ENCODE peak calls at places on chromosomes 1 and 21, in seven cellular contexts. E is ovary, F is K562, N is thyroid gland, K is HCT116, R is stomach, Y is body of pancreas. I is an unnamed sample.

GRCh38 chr1:27410709-27411108 is 18.3 kb downstream of the GPR3 start:
- DNase-seq in R (no peak), Y (no peak), E (no peak), K (no peak), N (no peak), F (no peak), I (no peak)

GRCh38 chr1:67952071-67952470 is 98.4 kb downstream of the DIRAS3 start:
- DNase-seq in N (no peak), F (no peak), R (no peak), E (peak; percentile 60), Y (no peak), K (no peak), I (no peak)

GRCh38 chr1:248924696-248925532 is 18.9 kb downstream of the PGBD2 start:
- DNase-seq in K (peak; percentile 40), Y (peak; percentile 34), R (peak; percentile 55), N (peak; percentile 63), E (no peak), F (no peak), I (peak; percentile 30)

GRCh38 chr1:31434979-31435378 is 22.0 kb downstream of the SERINC2 start:
- DNase-seq in E (no peak), N (no peak), Y (no peak), R (peak; percentile 24), F (no peak), K (no peak), I (no peak)

GRCh38 chr1:177567393-177567792 is 396.6 kb downstream of the BRINP2 start:
- DNase-seq in F (no peak), N (no peak), Y (no peak), K (peak; percentile 19), R (no peak), E (no peak), I (no peak)

GRCh38 chr1:206020393-206021007 is 3.2 kb downstream of the CTSE start:
- DNase-seq in K (no peak), F (no peak), E (no peak), Y (no peak), N (no peak), R (no peak), I (no peak)

GRCh38 chr1:168230709-168231108 is 4.9 kb downstream of the SFT2D2 start:
- DNase-seq in K (no peak), N (no peak), R (no peak), Y (no peak), E (no peak), F (no peak), I (no peak)

GRCh38 chr1:51439895-51440294 is 79.2 kb downstream of the EPS15 start:
- DNase-seq in Y (no peak), K (no peak), N (no peak), E (no peak), R (no peak), F (no peak), I (no peak)

GRCh38 chr1:174364996-174365760 is 82.6 kb upstream of the GPR52 start:
- DNase-seq in E (no peak), F (no peak), R (no peak), K (no peak), N (no peak), Y (no peak), I (no peak)

GRCh38 chr1:25134801-25135585 is 97.3 kb downstream of the SYF2 start:
- DNase-seq in K (no peak), N (no peak), F (peak; percentile 8), R (no peak), E (no peak), Y (no peak), I (no peak)

GRCh38 chr1:34842952-34843371 is 16.6 kb downstream of the SMIM12 start:
- DNase-seq in N (no peak), K (no peak), F (peak; percentile 26), Y (no peak), E (no peak), R (no peak), I (peak; percentile 34)

GRCh38 chr1:101394041-101394440 is 157.2 kb downstream of the S1PR1 start:
- DNase-seq in E (no peak), Y (no peak), R (no peak), N (no peak), K (no peak), F (no peak), I (no peak)

GRCh38 chr1:101190441-101190840 is 46.4 kb upstream of the S1PR1 start:
- DNase-seq in N (peak; percentile 49), R (no peak), Y (no peak), E (no peak), F (no peak), K (no peak), I (no peak)

GRCh38 chr1:69871412-69871811 is 303.7 kb downstream of the LRRC7 start:
- DNase-seq in F (no peak), E (no peak), N (no peak), K (no peak), Y (no peak), R (no peak), I (no peak)

GRCh38 chr1:70807088-70807664 is 240.4 kb downstream of the PTGER3 start:
- DNase-seq in N (no peak), K (no peak), F (no peak), E (no peak), Y (no peak), R (no peak), I (no peak)

GRCh38 chr1:98086796-98087195 is 166.0 kb upstream of the DPYD start:
- DNase-seq in N (no peak), K (peak; percentile 88), E (no peak), Y (no peak), F (no peak), R (no peak), I (no peak)

DNA sequence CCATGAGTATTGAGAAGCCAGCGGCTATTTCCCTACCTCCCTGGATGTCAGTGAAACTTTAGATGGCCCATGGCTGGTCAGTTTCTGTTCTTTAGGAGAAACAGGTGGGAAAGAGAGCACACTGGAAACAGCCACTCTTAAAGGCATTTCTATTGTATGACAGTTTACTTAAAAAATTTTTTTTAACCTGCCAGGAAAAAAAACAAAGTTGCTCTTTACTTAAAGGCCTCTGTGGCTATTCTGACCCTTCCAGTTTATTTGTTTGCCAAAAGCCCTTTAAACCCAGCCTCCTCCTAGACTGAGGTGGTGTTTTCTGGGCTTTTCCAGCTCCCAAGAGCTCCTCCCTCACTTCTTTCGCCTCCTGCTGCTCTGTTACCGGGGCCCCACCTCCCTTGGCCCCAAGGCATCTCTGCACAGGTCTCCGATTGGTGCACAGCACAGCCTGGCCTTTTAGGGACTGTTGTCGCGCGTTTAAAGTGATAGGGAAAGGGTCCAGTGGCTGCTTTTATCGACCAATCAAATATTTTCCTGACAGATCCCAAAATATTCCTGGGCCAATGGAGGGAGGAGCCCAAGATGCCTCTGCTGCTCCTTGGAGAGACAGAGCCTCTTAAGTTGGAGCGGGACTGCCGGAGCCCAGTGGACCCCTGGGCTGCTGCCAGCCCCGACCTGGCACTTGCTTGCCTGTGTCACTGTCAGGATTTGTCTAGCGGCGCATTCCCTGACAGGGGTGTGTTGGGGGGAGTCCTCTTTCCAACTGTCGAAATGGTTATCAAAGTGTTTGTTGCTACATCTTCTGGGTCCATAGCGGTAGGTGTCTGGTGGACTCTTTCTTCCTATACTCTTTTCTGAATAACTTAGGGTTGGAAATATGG is at the start of gene SH3BGR:
- DNase-seq in E (no peak), R (no peak), Y (peak; percentile 55), N (peak; percentile 89), K (no peak), F (peak; percentile 73), I (peak; percentile 88)
- TF ChIP-seq POLR2A in E (no peak), R (no peak), Y (peak; percentile 61), N (no peak), K (no peak), F (peak; percentile 48), I (peak; percentile 20)

GRCh38 chr21:37509802-37510393 is 143.3 kb downstream of the DYRK1A start:
- DNase-seq in K (no peak), N (no peak), Y (no peak), F (no peak), R (no peak), E (no peak), I (no peak)
- H3K36me3 ChIP-seq in K (peaks cover 26% of the 10 kb centered on the region), N (peaks cover 55% of the 10 kb centered on the region), Y (no peaks in the 10 kb centered on the region), F (peaks cover 97% of the 10 kb centered on the region), R (peaks cover 70% of the 10 kb centered on the region), E (no peaks in the 10 kb centered on the region), I (peaks cover 33% of the 10 kb centered on the region)

DNA sequence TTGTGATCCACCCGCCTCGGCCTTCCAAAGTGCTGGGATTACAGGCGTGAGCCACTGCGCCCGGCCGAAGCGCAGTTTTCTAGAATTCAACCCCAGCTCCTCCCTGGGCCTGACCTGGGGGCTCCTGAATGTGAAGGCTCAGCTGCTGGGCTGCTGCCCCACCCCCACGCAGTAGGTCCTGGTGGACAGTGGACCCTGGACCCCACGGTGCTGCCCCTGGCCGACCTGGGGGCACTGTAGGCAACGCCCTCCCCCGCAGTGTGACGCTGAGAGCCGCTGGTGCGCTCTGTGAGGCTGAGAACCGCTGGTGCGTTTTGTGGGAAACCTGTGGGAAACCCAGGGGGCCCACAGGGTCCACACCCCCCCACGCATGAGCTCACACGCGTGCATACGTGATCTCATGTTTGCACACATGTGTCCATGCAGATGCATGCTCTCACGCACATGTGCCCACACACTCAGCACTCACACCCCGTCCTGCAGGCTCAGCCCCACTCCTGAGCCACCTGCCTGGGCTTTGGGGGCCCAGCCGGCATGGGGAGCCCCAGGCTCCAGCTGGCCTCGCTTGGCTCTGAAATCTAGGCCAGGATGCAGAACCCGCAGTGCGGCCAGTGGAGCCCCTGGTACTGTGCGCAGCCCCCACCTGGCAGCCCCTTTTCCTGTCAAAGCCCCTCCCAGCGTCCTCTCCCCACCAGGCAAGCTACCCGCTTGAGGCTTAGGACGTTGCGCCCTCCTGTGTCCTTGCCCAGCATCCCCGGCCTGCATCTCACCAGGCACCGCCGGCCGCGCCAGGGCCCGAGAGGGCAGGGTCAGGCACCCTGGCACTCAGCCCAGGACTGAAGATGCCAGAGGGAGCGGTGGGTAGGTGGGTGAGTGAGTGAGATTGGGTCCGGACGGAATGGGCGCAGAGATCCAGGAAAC is 67.7 kb downstream of the COL18A1 start:
- DNase-seq in R (no peak), K (no peak), F (no peak), N (no peak), E (no peak), Y (no peak), I (no peak)
- H3K27me3 ChIP-seq in R (no peaks in the 10 kb centered on the region), K (no peaks in the 10 kb centered on the region), F (no peaks in the 10 kb centered on the region), N (no peaks in the 10 kb centered on the region), E (no peaks in the 10 kb centered on the region), Y (no peaks in the 10 kb centered on the region), I (no peaks in the 10 kb centered on the region)

DNA sequence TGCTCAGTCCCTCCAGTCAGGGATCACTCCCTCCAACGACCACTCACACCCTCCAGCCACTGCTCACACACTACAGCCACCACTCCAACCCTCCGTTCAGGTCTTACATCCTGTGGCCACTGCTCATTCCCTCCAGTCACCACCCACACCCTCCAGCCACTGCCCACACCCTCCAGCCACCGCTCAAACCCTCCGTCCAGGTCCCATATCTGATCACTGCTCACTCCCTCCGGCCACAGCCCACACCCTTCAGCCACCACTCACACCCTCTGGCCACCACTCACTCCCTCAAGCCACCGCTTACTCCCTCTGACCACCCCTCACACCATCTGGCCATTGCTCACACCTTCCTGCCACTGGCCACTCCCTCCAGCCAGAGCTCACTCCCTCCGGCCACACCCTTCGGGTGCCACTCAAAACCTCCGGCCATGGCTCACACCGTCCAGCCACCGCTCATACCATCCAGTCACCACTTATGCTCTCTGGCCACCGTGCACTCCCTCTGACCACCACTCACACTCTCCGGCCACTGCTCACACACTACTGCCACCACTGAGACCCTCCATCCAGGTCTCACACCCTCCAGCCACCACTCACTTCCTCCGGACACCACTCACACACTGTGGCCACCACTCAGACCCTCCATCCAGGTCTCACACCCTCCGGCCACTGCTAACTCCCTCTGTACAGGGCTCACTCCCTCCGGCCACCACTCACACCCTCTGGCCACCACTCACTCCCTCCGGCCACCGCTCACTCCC is 4.7 kb upstream of the TFF1 start:
- DNase-seq in F (peak; percentile 60), E (no peak), Y (no peak), K (no peak), N (no peak), R (peak; percentile 52), I (no peak)
- TF ChIP-seq POLR2A in F (no peak), E (no peak), Y (no peak), K (no peak), N (no peak), R (no peak), I (no peak)